ENCODE peak calls at places on chromosomes 4 and X, in four cellular contexts. J, O, F and N are unnamed samples.

GRCh38 chrX:76453737-76454406 is 26.4 kb downstream of the MAGEE1 start:
- DNase-seq in J (peak; percentile 35), O (peak; percentile 49), F (no peak), N (peak; percentile 17)

GRCh38 chrX:87805829-87806490 is 288.4 kb downstream of the KLHL4 start:
- DNase-seq in J (no peak), O (no peak), F (no peak), N (no peak)

GRCh38 chr4:84479663-84480062 is 19.4 kb downstream of the NKX6-1 start:
- DNase-seq in J (peak; percentile 45), O (no peak), F (no peak), N (peak; percentile 59)

GRCh38 chr4:186104895-186105720 is 604 bp downstream of the FAM149A start:
- DNase-seq in J (peak; percentile 55), O (peak; percentile 81), F (no peak), N (peak; percentile 59)

GRCh38 chrX:153805436-153805835 is 11.0 kb downstream of the SSR4 start:
- DNase-seq in J (no peak), O (no peak), F (no peak), N (no peak)

GRCh38 chr4:134762053-134762452 is 560.5 kb upstream of the PABPC4L start:
- DNase-seq in J (no peak), O (peak; percentile 53), F (no peak), N (no peak)

GRCh38 chr4:121380448-121381147 is at the start of gene QRFPR:
- DNase-seq in J (peak; percentile 70), O (peak; percentile 86), F (peak; percentile 71), N (peak; percentile 70)

GRCh38 chr4:38805530-38806145 is 1.0 kb upstream of the TLR1 start:
- DNase-seq in J (no peak), O (no peak), F (no peak), N (no peak)

GRCh38 chrX:2647627-2648026 is 43.5 kb upstream of the CD99 start:
- DNase-seq in J (no peak), O (no peak), F (no peak), N (no peak)

GRCh38 chr4:78937837-78938236 is 1.4 kb downstream of the PAQR3 start:
- DNase-seq in J (no peak), O (no peak), F (peak; percentile 23), N (no peak)

GRCh38 chrX:132171478-132171877 is 43.7 kb upstream of the FRMD7 start:
- DNase-seq in J (no peak), O (no peak), F (no peak), N (no peak)

GRCh38 chr4:29423836-29424721 is 1296.1 kb upstream of the PCDH7 start:
- DNase-seq in J (no peak), O (no peak), F (peak; percentile 63), N (no peak)

GRCh38 chr4:76420311-76420710 is 630 bp downstream of the CCDC158 start:
- DNase-seq in J (no peak), O (no peak), F (no peak), N (no peak)

GRCh38 chr4:136476773-136477172 is 1055.5 kb downstream of the PCDH18 start:
- DNase-seq in J (no peak), O (no peak), F (no peak), N (no peak)

GRCh38 chr4:31088600-31089230 is 368.5 kb downstream of the PCDH7 start:
- DNase-seq in J (no peak), O (no peak), F (no peak), N (no peak)

GRCh38 chr4:138249132-138249531 is 7.0 kb upstream of the SLC7A11 start:
- DNase-seq in J (no peak), O (no peak), F (no peak), N (no peak)

GRCh38 chrX:139293991-139294390 is 236.5 kb upstream of the F9 start:
- DNase-seq in J (no peak), O (no peak), F (no peak), N (no peak)

GRCh38 chr4:38837849-38838248 is 18.8 kb downstream of the TLR6 start:
- DNase-seq in J (no peak), O (no peak), F (peak; percentile 57), N (no peak)

GRCh38 chrX:287670-288069 is 6.5 kb downstream of the PLCXD1 start:
- DNase-seq in J (no peak), O (no peak), F (no peak), N (no peak)

GRCh38 chr4:173477016-173477415 is 53.0 kb downstream of the HAND2 start:
- DNase-seq in J (no peak), O (no peak), F (no peak), N (no peak)

GRCh38 chr4:123587983-123588494 is 191.4 kb downstream of the SPRY1 start:
- DNase-seq in J (no peak), O (no peak), F (peak; percentile 94), N (no peak)
- H3K9ac ChIP-seq in J (no peak overlapping the region), O (no peak overlapping the region), F (peak overlapping the region; percentile 33), N (no peak overlapping the region)

GRCh38 chr4:45323453-45324058 is 597.2 kb upstream of the GNPDA2 start:
- DNase-seq in J (no peak), O (no peak), F (no peak), N (no peak)
- TF ChIP-seq CTCF in J (no peak), O (no peak), F (no peak), N (no peak)

DNA sequence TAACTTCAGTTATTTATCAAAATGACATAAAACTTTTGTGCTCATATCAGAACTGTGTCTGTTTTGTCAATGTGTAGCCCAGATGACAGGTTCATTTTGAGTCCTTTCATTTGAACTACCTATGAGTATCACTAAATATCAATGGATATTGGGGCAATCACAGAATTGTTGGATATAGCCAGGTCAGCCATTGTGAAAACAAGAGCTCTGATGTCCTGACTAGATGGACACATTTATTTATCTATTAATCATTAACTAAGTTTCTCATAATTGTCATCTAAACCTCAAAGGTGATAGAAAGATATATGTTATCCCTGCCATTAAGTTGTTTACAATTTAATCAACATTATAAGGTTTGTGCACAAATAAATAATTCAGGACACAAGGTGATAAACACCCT is 638.3 kb upstream of the GRIA3 start:
- DNase-seq in J (no peak), O (no peak), F (no peak), N (no peak)
- H3K9ac ChIP-seq in J (no peak overlapping the region), O (no peak overlapping the region), F (no peak overlapping the region), N (no peak overlapping the region)

DNA sequence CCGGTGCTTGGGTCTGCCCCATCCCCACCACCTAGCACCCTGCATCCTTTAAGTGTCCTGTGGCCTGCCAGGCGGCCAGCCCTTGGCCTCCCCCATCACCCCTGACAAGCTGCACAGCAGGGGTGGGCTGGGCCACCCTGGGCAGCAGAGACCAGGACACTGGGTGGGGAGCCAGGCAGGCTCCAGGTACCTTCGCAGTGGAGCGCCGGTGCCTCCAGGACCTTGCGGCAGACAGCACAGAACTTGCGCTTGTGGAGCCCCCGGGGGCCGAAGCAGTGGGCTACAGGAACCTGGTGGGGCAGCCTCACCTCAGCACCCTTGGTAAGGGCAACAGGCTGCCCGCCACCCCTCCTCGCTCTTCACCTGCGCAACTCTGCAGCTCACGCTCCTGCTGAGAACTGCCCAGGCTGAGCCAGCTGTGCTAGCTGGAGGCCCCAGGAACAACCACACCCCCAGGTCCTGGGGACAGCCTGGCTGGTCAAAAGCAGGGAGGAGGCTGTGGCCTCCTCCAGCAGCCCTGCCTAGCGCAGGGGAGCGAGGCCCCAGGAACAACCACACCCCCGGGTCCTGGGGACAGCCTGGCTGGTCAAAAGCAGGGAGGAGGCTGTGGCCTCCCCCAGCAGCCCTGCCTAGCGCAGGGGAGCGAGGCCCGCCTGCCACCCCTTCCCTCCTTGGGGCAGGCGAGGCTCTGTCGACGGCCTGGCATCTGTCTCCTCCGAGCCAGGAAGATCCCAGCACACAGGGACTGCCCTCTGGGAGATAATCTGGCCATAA is 4.6 kb downstream of the DGKQ start:
- DNase-seq in J (no peak), O (no peak), F (no peak), N (no peak)
- TF ChIP-seq CTCF in J (no peak), O (no peak), F (no peak), N (no peak)

GRCh38 chr4:182126567-182126966 is 116.6 kb upstream of the TENM3 start:
- DNase-seq in J (no peak), O (no peak), F (peak; percentile 95), N (no peak)
- H3K9ac ChIP-seq in J (no peak overlapping the region), O (no peak overlapping the region), F (peak overlapping the region; percentile 85), N (no peak overlapping the region)

GRCh38 chr4:3291411-3291968 is 1.3 kb upstream of the RGS12 start:
- DNase-seq in J (peak; percentile 60), O (no peak), F (peak; percentile 54), N (peak; percentile 56)
- TF ChIP-seq CTCF in J (no peak), O (no peak), F (no peak), N (no peak)